ENCODE peak calls at places on chromosomes 2 and 18, in ten cellular contexts. R is psoas muscle; X is lower lobe of right lung; N is CD8-positive, alpha-beta memory T cell; C is body of pancreas; P is left ventricle myocardium inferior; J is heart left ventricle; L is aorta; Y is HepG2; Q is CD8-positive, alpha-beta T cell. H is an unnamed sample. For H3K4me1 and H3K9me3, the result is how much of the 10 kb centered on the place peaks cover.

GRCh38 chr2:191679818-191680600 is 2.1 kb downstream of the NABP1 start:
- DNase-seq in R (no peak), X (no peak), N (peak), C (no peak), P (no peak), J (no peak), L (no peak), Y (no peak), Q (no peak), H (peak)

GRCh38 chr18:21955757-21956652 is 213.4 kb upstream of the GATA6 start:
- DNase-seq in R (peak), X (peak), N (peak), C (peak), P (peak), J (peak), L (peak), Y (peak), Q (peak), H (peak)

GRCh38 chr2:36459725-36460137 is 104.2 kb downstream of the CRIM1 start:
- DNase-seq in R (no peak), X (no peak), N (no peak), C (peak), P (no peak), J (no peak), L (no peak), Y (peak), Q (no peak), H (no peak)

GRCh38 chr18:45102863-45103262 is 422.2 kb downstream of the SETBP1 start:
- DNase-seq in R (no peak), X (no peak), N (no peak), C (no peak), P (no peak), J (no peak), L (no peak), Y (no peak), Q (no peak), H (no peak)

GRCh38 chr18:23226930-23227728 is 91.8 kb downstream of the CABLES1 start:
- DNase-seq in R (peak), X (no peak), N (no peak), C (no peak), P (peak), J (no peak), L (peak), Y (no peak), Q (no peak), H (no peak)

GRCh38 chr2:26300234-26300641 is 45.7 kb upstream of the SELENOI start:
- DNase-seq in R (no peak), X (no peak), N (no peak), C (peak), P (no peak), J (no peak), L (no peak), Y (no peak), Q (no peak), H (no peak)

GRCh38 chr2:78546843-78547242 is 478.7 kb upstream of the REG3G start:
- DNase-seq in R (peak), X (no peak), N (no peak), C (no peak), P (no peak), J (no peak), L (no peak), Y (peak), Q (no peak), H (no peak)

GRCh38 chr2:43383533-43383932 is 157.1 kb upstream of the ZFP36L2 start:
- DNase-seq in R (no peak), X (no peak), N (no peak), C (no peak), P (no peak), J (no peak), L (no peak), Y (no peak), Q (no peak), H (no peak)

GRCh38 chr2:172460780-172461201 is 33.4 kb downstream of the ITGA6 start:
- DNase-seq in R (no peak), X (no peak), N (peak), C (no peak), P (no peak), J (no peak), L (no peak), Y (no peak), Q (no peak), H (no peak)
- H3K4me1 ChIP-seq in R (under half), X (half or more), N (half or more), C (half or more), P (half or more), J (under half), L (under half), Y (half or more), Q (half or more), H (half or more)

GRCh38 chr2:145413261-145413660 is 893.3 kb upstream of the ZEB2 start:
- DNase-seq in R (no peak), X (no peak), N (no peak), C (no peak), P (no peak), J (no peak), L (no peak), Y (no peak), Q (no peak), H (no peak)
- H3K9me3 ChIP-seq in R (under half), X (under half), N (under half), C (under half), P (under half), J (under half), L (under half), Y (under half), Q (under half), H (under half)

DNA sequence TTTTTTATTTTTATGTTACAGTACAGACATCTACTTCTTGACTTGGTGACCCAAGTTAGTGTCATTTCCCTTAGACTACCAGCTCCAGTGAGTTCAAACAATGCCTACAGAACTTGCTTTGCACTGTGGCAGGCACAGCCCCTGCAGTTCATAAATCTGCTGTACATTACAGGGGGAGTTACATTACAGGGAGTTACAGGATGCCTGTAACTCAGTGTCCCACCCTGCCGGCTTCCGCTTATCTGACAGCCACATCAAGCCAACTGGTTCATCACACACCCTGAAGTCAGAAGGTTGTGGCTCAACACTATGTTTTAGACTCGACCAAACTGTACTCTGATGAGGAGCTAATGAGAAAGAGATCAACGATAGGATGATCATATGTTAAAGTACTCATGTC is 7.8 kb upstream of the NPAS2 start:
- DNase-seq in R (no peak), X (no peak), N (peak), C (no peak), P (no peak), J (no peak), L (no peak), Y (no peak), Q (peak), H (no peak)
- H3K4me3 ChIP-seq in R (no peak), X (no peak), N (peak), C (no peak), P (no peak), J (no peak), L (no peak), Y (no peak), Q (no peak), H (no peak)

GRCh38 chr2:44771510-44771909 is 170.0 kb upstream of the SIX3 start:
- DNase-seq in R (no peak), X (no peak), N (no peak), C (no peak), P (no peak), J (no peak), L (no peak), Y (peak), Q (no peak), H (no peak)

GRCh38 chr2:44772131-44772530 is 169.4 kb upstream of the SIX3 start:
- DNase-seq in R (no peak), X (no peak), N (no peak), C (no peak), P (no peak), J (no peak), L (no peak), Y (no peak), Q (no peak), H (no peak)

GRCh38 chr2:44769349-44770005 is 172.0 kb upstream of the SIX3 start:
- DNase-seq in R (no peak), X (no peak), N (no peak), C (no peak), P (no peak), J (no peak), L (no peak), Y (no peak), Q (no peak), H (no peak)

GRCh38 chr2:44768438-44769236 is 172.9 kb upstream of the SIX3 start:
- DNase-seq in R (no peak), X (no peak), N (no peak), C (no peak), P (no peak), J (no peak), L (no peak), Y (no peak), Q (no peak), H (no peak)

GRCh38 chr2:44770221-44771187 is 171.0 kb upstream of the SIX3 start:
- DNase-seq in R (no peak), X (no peak), N (no peak), C (no peak), P (no peak), J (no peak), L (no peak), Y (no peak), Q (no peak), H (no peak)
- H3K4me1 ChIP-seq in R (under half), X (under half), N (under half), C (under half), P (under half), J (under half), L (under half), Y (under half), Q (under half), H (under half)

GRCh38 chr2:31127931-31128330 is 10.3 kb downstream of the GALNT14 start:
- DNase-seq in R (no peak), X (no peak), N (no peak), C (no peak), P (no peak), J (no peak), L (no peak), Y (no peak), Q (no peak), H (no peak)
- H3K9me3 ChIP-seq in R (under half), X (under half), N (under half), C (under half), P (under half), J (under half), L (under half), Y (under half), Q (under half), H (under half)

GRCh38 chr18:74456017-74456408 is 1.1 kb downstream of the DIPK1C start:
- DNase-seq in R (no peak), X (no peak), N (no peak), C (no peak), P (no peak), J (no peak), L (no peak), Y (no peak), Q (no peak), H (no peak)
- H3K4me3 ChIP-seq in R (peak), X (peak), N (no peak), C (no peak), P (peak), J (peak), L (no peak), Y (no peak), Q (peak), H (no peak)

GRCh38 chr2:70718736-70719135 is 49.3 kb downstream of the ADD2 start:
- DNase-seq in R (no peak), X (no peak), N (no peak), C (no peak), P (no peak), J (no peak), L (no peak), Y (no peak), Q (no peak), H (no peak)

GRCh38 chr2:70719231-70719630 is 48.8 kb downstream of the ADD2 start:
- DNase-seq in R (no peak), X (no peak), N (no peak), C (no peak), P (no peak), J (no peak), L (no peak), Y (no peak), Q (no peak), H (no peak)

GRCh38 chr2:70716131-70716766 is 51.8 kb downstream of the ADD2 start:
- DNase-seq in R (no peak), X (no peak), N (no peak), C (no peak), P (peak), J (no peak), L (no peak), Y (no peak), Q (no peak), H (no peak)

GRCh38 chr2:70716951-70717350 is 51.0 kb downstream of the ADD2 start:
- DNase-seq in R (no peak), X (no peak), N (no peak), C (no peak), P (no peak), J (no peak), L (no peak), Y (no peak), Q (no peak), H (no peak)

GRCh38 chr2:70717431-70718038 is 50.5 kb downstream of the ADD2 start:
- DNase-seq in R (no peak), X (no peak), N (no peak), C (no peak), P (no peak), J (no peak), L (no peak), Y (no peak), Q (no peak), H (no peak)
- H3K4me1 ChIP-seq in R (under half), X (under half), N (under half), C (under half), P (under half), J (under half), L (under half), Y (under half), Q (under half), H (under half)

DNA sequence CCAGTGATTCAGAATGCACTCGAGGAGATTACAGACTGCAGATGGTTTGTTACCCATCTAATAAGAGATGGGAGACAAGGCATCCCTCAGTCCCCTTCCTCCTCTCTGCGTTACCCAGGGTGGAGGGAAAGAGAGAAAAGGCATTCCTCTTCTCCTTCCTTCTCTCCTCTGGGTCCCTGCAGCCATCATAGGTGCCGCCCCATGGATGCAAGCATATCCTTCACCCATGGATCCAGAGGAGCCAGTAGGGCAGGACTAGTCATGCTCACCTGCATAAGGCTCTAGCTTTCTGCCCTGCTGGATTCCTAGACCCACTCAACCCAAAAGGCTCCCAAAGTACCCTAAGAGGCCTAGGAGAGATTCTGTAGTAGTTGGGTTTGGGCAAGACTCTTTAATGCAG is 20.4 kb downstream of the CMPK2 start:
- DNase-seq in R (no peak), X (no peak), N (no peak), C (no peak), P (no peak), J (no peak), L (no peak), Y (no peak), Q (no peak), H (no peak)
- H3K9me3 ChIP-seq in R (half or more), X (half or more), N (under half), C (under half), P (half or more), J (under half), L (under half), Y (half or more), Q (under half), H (under half)

H was measured in CD4-positive, alpha-beta memory T cell.